ENCODE peak calls at places on chromosomes 7 and 10, in five cellular contexts. G is IMR-90, U is cardiac muscle cell, J is PC-9, H is upper lobe of left lung. D is an unnamed sample. For H3K4me1, the result is how much of the 10 kb centered on the place peaks cover.

GRCh38 chr7:150675714-150676113 is 9.8 kb upstream of the GIMAP2 start:
- DNase-seq in U (no peak), G (no peak), J (no peak), H (no peak), D (no peak)

GRCh38 chr10:10831085-10831484 is 186.6 kb upstream of the CELF2 start:
- DNase-seq in J (peak), H (peak), U (no peak), G (peak), D (no peak)

GRCh38 chr7:119664601-119665000 is 608.4 kb upstream of the KCND2 start:
- DNase-seq in H (no peak), J (no peak), G (peak), U (no peak), D (no peak)

GRCh38 chr7:116139007-116139406 is 71.3 kb upstream of the TES start:
- DNase-seq in U (peak), J (no peak), H (no peak), G (peak), D (no peak)

GRCh38 chr10:86652361-86653202 is 1.8 kb upstream of the OPN4 start:
- DNase-seq in J (peak), U (no peak), G (peak), H (peak), D (peak)

GRCh38 chr7:133690740-133691139 is 436.4 kb upstream of the LRGUK start:
- DNase-seq in J (no peak), U (peak), G (no peak), H (no peak), D (no peak)

GRCh38 chr10:83527934-83528333 is 611.4 kb upstream of the GHITM start:
- DNase-seq in G (no peak), J (no peak), U (no peak), H (no peak), D (no peak)

GRCh38 chr10:34816067-34817002 is 1.2 kb upstream of the PARD3 start:
- DNase-seq in U (peak), H (peak), G (peak), J (no peak), D (peak)

GRCh38 chr7:112481833-112482669 is 1.3 kb downstream of the LSMEM1 start:
- DNase-seq in H (peak), U (no peak), G (peak), J (peak), D (peak)

GRCh38 chr7:38142736-38143135 is 35.3 kb upstream of the STARD3NL start:
- DNase-seq in J (no peak), G (no peak), H (no peak), U (no peak), D (no peak)

GRCh38 chr7:24199978-24200377 is 84.0 kb upstream of the NPY start:
- DNase-seq in J (no peak), G (no peak), U (no peak), H (no peak), D (no peak)

GRCh38 chr10:48931188-48931587 is 8.5 kb downstream of the LRRC18 start:
- DNase-seq in G (no peak), U (peak), J (no peak), H (no peak), D (peak)

GRCh38 chr7:152862033-152862432 is 102.5 kb downstream of the ACTR3B start:
- DNase-seq in H (no peak), J (no peak), G (no peak), U (no peak), D (no peak)

GRCh38 chr7:106165328-106165727 is 53.2 kb upstream of the SYPL1 start:
- DNase-seq in J (no peak), H (no peak), G (peak), U (no peak), D (no peak)

GRCh38 chr7:112630565-112630964 is 149.8 kb downstream of the LSMEM1 start:
- DNase-seq in U (no peak), H (no peak), J (no peak), G (peak), D (no peak)

GRCh38 chr7:149147730-149148653 is 739 bp downstream of the ZNF398 start:
- DNase-seq in U (peak), G (peak), J (peak), H (peak), D (peak)

GRCh38 chr7:4774804-4775280 is 581 bp upstream of the AP5Z1 start:
- DNase-seq in U (no peak), H (peak), J (no peak), G (peak), D (no peak)

GRCh38 chr7:43756368-43757072 is 2.0 kb upstream of the BLVRA start:
- DNase-seq in U (no peak), J (peak), G (peak), H (no peak), D (no peak)

GRCh38 chr10:35870665-35871310 is 228.7 kb upstream of the FZD8 start:
- DNase-seq in G (no peak), H (no peak), U (no peak), J (no peak), D (no peak)

GRCh38 chr10:78973901-78974408 is 94.8 kb upstream of the ZMIZ1 start:
- DNase-seq in U (peak), J (peak), H (peak), G (peak), D (no peak)

GRCh38 chr7:151809156-151809863 is 67.6 kb downstream of the PRKAG2 start:
- DNase-seq in G (no peak), H (no peak), U (no peak), J (no peak), D (no peak)

GRCh38 chr7:100642534-100642907 is 1.2 kb upstream of the TFR2 start:
- DNase-seq in J (no peak), U (no peak), H (no peak), G (no peak), D (no peak)

GRCh38 chr7:109121599-109122300 is 552.1 kb downstream of the DNAJB9 start:
- DNase-seq in J (no peak), G (no peak), H (no peak), U (no peak), D (no peak)

DNA sequence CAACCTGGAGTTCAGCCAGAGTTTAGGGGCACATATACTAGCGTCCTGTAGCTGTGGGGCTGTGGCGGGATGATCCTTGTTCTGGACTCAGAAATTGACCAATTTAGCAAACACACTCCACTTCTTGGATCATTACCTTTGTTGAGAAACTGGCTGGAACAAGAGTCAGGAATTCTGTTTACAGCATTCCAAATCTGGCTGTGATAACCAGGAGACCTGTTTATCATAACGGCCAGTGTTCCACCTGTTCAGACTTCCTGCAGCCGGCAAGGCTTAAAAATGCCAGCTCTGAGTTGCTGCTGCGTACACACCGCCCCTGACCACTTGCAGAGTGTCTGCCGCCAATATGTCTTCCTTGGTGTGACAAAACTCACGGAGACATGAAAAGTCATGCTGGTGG is 64.8 kb downstream of the ARMC3 start:
- DNase-seq in H (no peak), U (no peak), G (no peak), J (no peak), D (no peak)
- H3K4me1 ChIP-seq in H (under half), U (under half), G (under half), J (under half), D (under half)

GRCh38 chr10:89421018-89421476 is 6.7 kb downstream of the IFIT5 start:
- DNase-seq in H (peak), J (no peak), U (peak), G (no peak), D (no peak)

GRCh38 chr10:89414879-89415821 is 782 bp downstream of the IFIT5 start:
- DNase-seq in U (peak), G (peak), H (peak), J (no peak), D (no peak)

GRCh38 chr10:89414146-89414878 is at the start of gene IFIT5:
- DNase-seq in J (no peak), U (peak), H (peak), G (peak), D (peak)

GRCh38 chr10:89416465-89416864 is 2.1 kb downstream of the IFIT5 start:
- DNase-seq in J (no peak), H (no peak), U (no peak), G (no peak), D (no peak)

GRCh38 chr10:89419548-89419947 is 5.2 kb downstream of the IFIT5 start:
- DNase-seq in U (no peak), G (peak), H (no peak), J (no peak), D (no peak)
- TF ChIP-seq CTCF in U (peak), G (peak), H (peak), J (no peak), D (no peak)

DNA sequence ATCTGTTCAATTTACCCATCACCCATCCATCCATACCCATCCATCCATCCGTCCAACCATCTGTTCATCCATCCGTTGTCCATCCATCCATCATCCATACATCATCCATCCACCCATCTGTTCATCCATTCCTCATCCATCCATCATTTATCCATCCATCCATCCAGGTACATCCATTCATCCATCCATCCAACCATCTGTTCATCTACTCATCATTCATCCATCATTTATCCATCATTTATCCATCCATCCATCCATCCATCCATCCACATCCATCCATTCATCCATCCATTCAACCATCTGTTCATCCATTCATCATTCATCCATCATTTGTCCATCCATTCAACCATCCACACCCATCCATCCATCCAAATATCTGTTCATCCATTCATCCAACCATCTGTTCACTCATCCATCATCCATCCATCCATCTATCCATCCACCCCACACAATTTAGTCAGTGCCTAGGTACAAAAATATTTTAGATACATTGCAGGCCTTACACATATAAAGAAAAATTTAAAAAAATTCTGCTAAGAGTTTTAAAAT is 119.1 kb downstream of the PRKCQ start:
- DNase-seq in G (no peak), J (no peak), U (no peak), H (no peak), D (no peak)
- H3K4me3 ChIP-seq in G (no peak), J (no peak), U (no peak), H (no peak), D (no peak)

GRCh38 chr7:50684011-50684701 is 98.5 kb downstream of the GRB10 start:
- DNase-seq in J (no peak), U (no peak), G (no peak), H (no peak), D (no peak)

GRCh38 chr7:50681451-50682045 is 101.1 kb downstream of the GRB10 start:
- DNase-seq in J (no peak), H (no peak), U (no peak), G (no peak), D (no peak)

GRCh38 chr7:50682573-50682972 is 100.1 kb downstream of the GRB10 start:
- DNase-seq in U (no peak), G (no peak), H (no peak), J (no peak), D (no peak)

GRCh38 chr7:50684702-50685074 is 98.0 kb downstream of the GRB10 start:
- DNase-seq in U (no peak), H (no peak), J (no peak), G (no peak), D (no peak)

DNA sequence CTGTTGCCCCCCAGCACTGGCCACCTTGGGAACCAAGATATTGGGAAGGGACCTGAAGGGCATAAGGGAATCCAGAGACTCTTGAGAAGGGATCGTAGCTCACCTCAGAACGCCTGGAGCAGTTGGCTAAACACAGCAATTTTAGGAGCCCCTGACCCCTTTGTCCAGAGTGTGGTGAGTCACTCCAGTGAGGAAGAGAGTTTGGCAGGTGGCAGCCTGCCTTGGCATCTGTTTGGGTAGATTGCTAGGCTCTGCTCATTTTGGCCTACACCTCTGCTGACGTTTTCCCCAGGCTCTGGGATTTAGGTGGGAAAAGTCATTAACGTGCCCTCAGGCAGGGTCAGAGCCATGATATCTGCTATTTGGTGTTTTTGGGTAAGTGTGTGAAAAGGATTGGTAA is 100.6 kb downstream of the GRB10 start:
- DNase-seq in H (no peak), J (no peak), G (no peak), U (no peak), D (no peak)
- H3K4me1 ChIP-seq in H (under half), J (under half), G (under half), U (under half), D (under half)